ENCODE peak calls at places on chromosomes 5 and 9, in four cellular contexts. One of them, this sample, is unnamed.

GRCh38 chr5:58462154-58462553 is 2.3 kb upstream of the PLK2 start:
- DNase-seq in RWPE1: peak
- DNase-seq in Daoy: no peak
- DNase-seq in CD8-positive, alpha-beta memory T cell: no peak
- DNase-seq in this sample: peak

GRCh38 chr5:53970510-53970909 is 339.9 kb downstream of the ARL15 start:
- DNase-seq in CD8-positive, alpha-beta memory T cell: no peak
- DNase-seq in RWPE1: no peak
- DNase-seq in Daoy: no peak
- DNase-seq in this sample: no peak

GRCh38 chr9:125142560-125143376 is 560 bp downstream of the SCAI start:
- DNase-seq in RWPE1: peak
- DNase-seq in Daoy: peak
- DNase-seq in CD8-positive, alpha-beta memory T cell: no peak
- DNase-seq in this sample: no peak

GRCh38 chr9:15231788-15232635 is 75.0 kb downstream of the TTC39B start:
- DNase-seq in Daoy: no peak
- DNase-seq in CD8-positive, alpha-beta memory T cell: no peak
- DNase-seq in RWPE1: no peak
- DNase-seq in this sample: peak

GRCh38 chr5:134935711-134936602 is 31.0 kb downstream of the PCBD2 start:
- DNase-seq in Daoy: no peak
- DNase-seq in RWPE1: no peak
- DNase-seq in CD8-positive, alpha-beta memory T cell: no peak
- DNase-seq in this sample: no peak

GRCh38 chr5:61603211-61603908 is 271.3 kb downstream of the ZSWIM6 start:
- DNase-seq in Daoy: no peak
- DNase-seq in CD8-positive, alpha-beta memory T cell: no peak
- DNase-seq in RWPE1: no peak
- DNase-seq in this sample: no peak

GRCh38 chr5:23318960-23319359 is 188.4 kb upstream of the PRDM9 start:
- DNase-seq in CD8-positive, alpha-beta memory T cell: no peak
- DNase-seq in RWPE1: no peak
- DNase-seq in Daoy: no peak
- DNase-seq in this sample: no peak

GRCh38 chr5:19676895-19677294 is 311.1 kb downstream of the CDH18 start:
- DNase-seq in Daoy: no peak
- DNase-seq in RWPE1: no peak
- DNase-seq in CD8-positive, alpha-beta memory T cell: no peak
- DNase-seq in this sample: no peak

GRCh38 chr5:18761801-18762200 is 1127.5 kb downstream of the TAF11L14 start:
- DNase-seq in CD8-positive, alpha-beta memory T cell: no peak
- DNase-seq in RWPE1: peak
- DNase-seq in Daoy: no peak
- DNase-seq in this sample: peak

GRCh38 chr5:88667187-88668141 is 215.5 kb downstream of the MEF2C start:
- DNase-seq in RWPE1: no peak
- DNase-seq in Daoy: no peak
- DNase-seq in CD8-positive, alpha-beta memory T cell: no peak
- DNase-seq in this sample: no peak

GRCh38 chr9:120924698-120925534 is 1.7 kb downstream of the TRAF1 start:
- DNase-seq in Daoy: no peak
- DNase-seq in RWPE1: no peak
- DNase-seq in CD8-positive, alpha-beta memory T cell: no peak
- DNase-seq in this sample: no peak

GRCh38 chr5:124906339-124907097 is 160.1 kb upstream of the ZNF608 start:
- DNase-seq in RWPE1: peak
- DNase-seq in CD8-positive, alpha-beta memory T cell: no peak
- DNase-seq in Daoy: peak
- DNase-seq in this sample: peak

This sample was measured in COLO829.